ENCODE peak calls at places on chromosomes 2 and 18, in five cellular contexts. C is HepG2, R is NT2/D1, Z is GM12878, W is H1. J is an unnamed sample.

GRCh38 chr2:119426801-119427395 is 4.8 kb upstream of the TMEM37 start:
- DNase-seq in C (peak; percentile 68), R (no peak), Z (no peak), W (no peak), J (no peak)

GRCh38 chr2:23692263-23692662 is 234.7 kb downstream of the ATAD2B start:
- DNase-seq in C (no peak), R (no peak), Z (no peak), W (no peak), J (no peak)

GRCh38 chr18:49899647-49900330 is 86.5 kb upstream of the ACAA2 start:
- DNase-seq in C (peak; percentile 27), R (no peak), Z (no peak), W (no peak), J (no peak)

GRCh38 chr2:190718652-190719526 is 70.0 kb downstream of the NAB1 start:
- DNase-seq in C (peak; percentile 30), R (peak; percentile 15), Z (peak; percentile 68), W (peak; percentile 29), J (no peak)

GRCh38 chr18:79507076-79507545 is 111.4 kb downstream of the NFATC1 start:
- DNase-seq in C (no peak), R (no peak), Z (no peak), W (no peak), J (no peak)

GRCh38 chr18:58896268-58896667 is 31.6 kb downstream of the ZNF532 start:
- DNase-seq in C (no peak), R (no peak), Z (peak; percentile 36), W (no peak), J (no peak)

GRCh38 chr2:29146197-29146596 is 31.0 kb downstream of the CLIP4 start:
- DNase-seq in C (no peak), R (no peak), Z (no peak), W (no peak), J (no peak)

GRCh38 chr2:165794520-165794882 is 454 bp upstream of the GALNT3 start:
- DNase-seq in C (no peak), R (no peak), Z (peak; percentile 43), W (no peak), J (no peak)

GRCh38 chr2:232523682-232524597 is 2.0 kb upstream of the CHRND start:
- DNase-seq in C (peak; percentile 65), R (peak; percentile 82), Z (no peak), W (peak; percentile 67), J (peak; percentile 75)

GRCh38 chr2:1588994-1589611 is 155.2 kb downstream of the PXDN start:
- DNase-seq in C (no peak), R (no peak), Z (no peak), W (no peak), J (no peak)

DNA sequence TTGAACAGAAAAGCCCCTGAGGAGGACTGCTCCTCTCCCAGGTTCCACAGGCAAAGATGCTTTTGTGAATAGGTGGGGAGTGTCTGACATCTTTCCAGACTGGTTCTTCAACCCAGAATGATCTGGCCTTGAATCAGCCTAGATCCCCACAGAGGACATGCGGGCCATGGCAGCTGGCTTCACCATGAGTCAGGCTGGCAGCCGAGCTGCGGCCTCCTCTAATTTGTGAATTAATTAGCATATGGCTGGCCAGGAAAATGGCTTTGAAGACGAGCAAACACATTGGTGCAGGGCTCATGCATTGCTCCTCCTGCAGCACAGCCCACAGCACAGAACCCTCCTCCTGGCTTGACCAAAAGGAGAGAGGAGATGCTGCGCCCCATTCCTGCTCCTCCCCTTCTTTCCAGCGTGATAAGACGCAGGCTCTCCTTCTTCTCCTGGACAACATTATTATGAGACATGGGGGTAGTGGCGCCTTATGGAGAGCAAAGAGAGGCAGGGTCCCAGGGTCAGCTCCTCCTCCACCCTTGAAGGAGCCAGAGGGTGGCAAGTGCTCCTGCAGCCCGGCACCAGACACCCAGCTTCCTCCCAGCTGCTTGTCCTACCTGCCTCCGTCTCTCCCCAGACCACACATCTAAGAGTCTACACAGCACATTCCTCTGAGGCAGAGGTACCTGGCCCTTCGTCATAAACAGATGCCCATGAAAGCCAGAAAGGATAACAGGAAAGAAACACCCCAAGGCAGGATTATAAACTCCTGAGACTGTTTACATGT is 66.7 kb downstream of the EDAR start:
- DNase-seq in C (no peak), R (no peak), Z (no peak), W (no peak), J (no peak)
- TF ChIP-seq SUZ12 in C (no peak), R (no peak), Z (no peak), W (no peak), J (no peak)

GRCh38 chr2:172481507-172482262 is 54.3 kb downstream of the ITGA6 start:
- DNase-seq in C (no peak), R (no peak), Z (no peak), W (no peak), J (peak; percentile 14)

GRCh38 chr2:172480301-172481218 is 53.2 kb downstream of the ITGA6 start:
- DNase-seq in C (peak; percentile 91), R (no peak), Z (no peak), W (no peak), J (no peak)

GRCh38 chr2:172484706-172485105 is 57.3 kb downstream of the ITGA6 start:
- DNase-seq in C (no peak), R (no peak), Z (no peak), W (no peak), J (no peak)

GRCh38 chr2:172488556-172488955 is 61.2 kb downstream of the ITGA6 start:
- DNase-seq in C (peak; percentile 70), R (no peak), Z (no peak), W (no peak), J (no peak)

GRCh38 chr2:172484253-172484652 is 56.9 kb downstream of the ITGA6 start:
- DNase-seq in C (peak; percentile 41), R (no peak), Z (no peak), W (no peak), J (peak; percentile 23)
- TF ChIP-seq SUZ12 in C (no peak), R (no peak), Z (no peak), W (no peak), J (no peak)

GRCh38 chr2:10783421-10783820 is 29.2 kb downstream of the PDIA6 start:
- DNase-seq in C (peak; percentile 40), R (no peak), Z (no peak), W (no peak), J (no peak)
- TF ChIP-seq SUZ12 in C (no peak), R (no peak), Z (no peak), W (no peak), J (no peak)

GRCh38 chr2:145771526-145771925 is 1251.6 kb upstream of the ZEB2 start:
- DNase-seq in C (no peak), R (no peak), Z (no peak), W (no peak), J (no peak)
- TF ChIP-seq SUZ12 in C (no peak), R (no peak), Z (no peak), W (no peak), J (no peak)

GRCh38 chr18:56044239-56044638 is 456.2 kb upstream of the TCF4 start:
- DNase-seq in C (no peak), R (no peak), Z (no peak), W (no peak), J (no peak)

GRCh38 chr18:56038258-56039030 is 450.5 kb upstream of the TCF4 start:
- DNase-seq in C (no peak), R (no peak), Z (no peak), W (no peak), J (no peak)

DNA sequence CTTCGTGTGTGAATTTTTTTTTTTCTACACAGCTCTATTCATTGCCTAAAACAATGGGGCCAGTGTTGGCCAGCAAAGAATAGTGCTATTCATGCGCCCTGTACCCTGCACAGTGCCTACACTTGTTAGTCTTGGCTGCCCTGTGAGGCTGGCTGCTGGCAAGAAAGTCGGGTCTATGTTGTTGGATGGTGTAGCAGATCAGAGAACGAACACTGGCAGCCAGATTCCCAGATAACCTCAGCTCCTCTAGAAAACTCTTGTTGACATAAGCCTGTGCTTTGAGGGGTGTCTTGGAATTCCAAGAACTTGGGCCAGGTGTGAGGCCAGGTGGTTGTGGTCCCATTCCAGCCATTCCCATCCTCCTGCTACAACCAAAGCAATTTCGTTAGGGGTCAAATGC is 455.7 kb upstream of the TCF4 start:
- DNase-seq in C (no peak), R (no peak), Z (no peak), W (peak; percentile 7), J (no peak)
- TF ChIP-seq SUZ12 in C (no peak), R (no peak), Z (no peak), W (no peak), J (no peak)

DNA sequence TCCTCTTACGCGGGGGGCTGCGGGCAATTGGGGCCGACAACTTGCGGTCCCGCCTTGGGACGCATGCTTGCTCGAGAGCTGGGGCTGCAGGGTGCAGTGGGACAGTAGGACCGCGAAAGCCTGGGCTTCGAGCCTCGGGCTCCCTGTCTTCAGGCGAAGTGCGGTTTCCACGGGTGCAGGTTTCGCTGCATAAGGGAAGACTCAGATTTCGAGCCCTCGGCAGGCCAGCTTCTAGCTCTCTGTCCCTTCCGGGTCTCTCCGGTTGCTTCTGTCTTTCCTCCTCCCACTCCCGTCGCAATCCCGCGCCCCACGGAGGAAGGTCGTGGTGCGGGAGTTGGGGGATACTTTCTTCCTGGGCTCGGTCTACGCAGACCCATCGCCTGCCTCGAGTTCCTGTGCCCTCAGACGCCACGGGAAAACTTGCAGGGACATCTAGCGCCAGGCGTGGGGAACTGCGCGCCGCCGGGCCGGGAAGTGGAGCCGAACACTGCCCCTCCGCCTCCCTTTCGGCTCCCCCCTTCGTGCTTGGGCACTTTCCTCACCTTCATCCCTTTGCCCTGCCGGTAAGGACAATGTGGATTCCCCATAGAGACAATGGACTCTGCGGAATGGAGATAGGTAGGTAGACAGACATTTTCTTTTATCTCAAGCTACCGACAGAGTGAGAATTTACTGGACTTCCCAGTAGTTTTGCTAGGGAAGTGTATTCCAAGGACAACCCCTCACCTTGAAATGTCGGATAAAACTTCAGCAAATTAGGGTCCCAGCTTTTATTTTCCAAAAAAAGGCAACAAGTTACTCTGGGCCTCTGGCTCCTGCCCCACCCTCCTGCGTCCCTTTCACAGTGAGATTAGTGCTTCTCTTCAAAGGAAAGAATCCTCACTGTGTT is 4.2 kb upstream of the HOXD13 start:
- DNase-seq in C (peak; percentile 40), R (no peak), Z (no peak), W (no peak), J (no peak)
- TF ChIP-seq SUZ12 in C (no peak), R (no peak), Z (no peak), W (peak; percentile 92), J (no peak)

GRCh38 chr2:10133007-10133647 is 10.6 kb downstream of the RRM2 start:
- DNase-seq in C (no peak), R (no peak), Z (no peak), W (no peak), J (no peak)
- TF ChIP-seq SUZ12 in C (no peak), R (no peak), Z (no peak), W (no peak), J (no peak)

GRCh38 chr2:136384541-136385303 is 266.8 kb upstream of the CXCR4 start:
- DNase-seq in C (peak; percentile 35), R (peak; percentile 44), Z (no peak), W (no peak), J (peak; percentile 61)
- TF ChIP-seq SUZ12 in C (no peak), R (no peak), Z (no peak), W (no peak), J (no peak)